ENCODE peak calls at places on chromosome 7, in six cellular contexts. C is tibial nerve, J is NB4, Z is stomach, H is IMR-90, I is H54. T is an unnamed sample.

GRCh38 chr7:22039696-22040095 is 94.0 kb upstream of the CDCA7L start:
- DNase-seq in H (no peak), I (no peak), C (no peak), Z (no peak), J (no peak), T (no peak)

GRCh38 chr7:45225560-45226335 is 68.2 kb downstream of the RAMP3 start:
- DNase-seq in J (no peak), Z (no peak), C (no peak), H (no peak), I (no peak), T (no peak)

GRCh38 chr7:27169658-27170493 is 4.2 kb downstream of the HOXA10 start:
- DNase-seq in J (no peak), Z (no peak), H (no peak), I (no peak), C (peak; percentile 13), T (no peak)

GRCh38 chr7:23434147-23434676 is 36.1 kb downstream of the IGF2BP3 start:
- DNase-seq in J (no peak), I (no peak), H (no peak), Z (no peak), C (no peak), T (no peak)

GRCh38 chr7:150337659-150338081 is 3.8 kb downstream of the RARRES2 start:
- DNase-seq in C (no peak), I (no peak), H (no peak), Z (no peak), J (no peak), T (no peak)

GRCh38 chr7:130493275-130493868 is 1.5 kb downstream of the MEST start:
- DNase-seq in J (no peak), H (peak; percentile 43), I (peak; percentile 44), Z (no peak), C (no peak), T (no peak)

GRCh38 chr7:46571996-46572395 is 650.9 kb upstream of the IGFBP3 start:
- DNase-seq in Z (no peak), J (no peak), I (no peak), H (no peak), C (no peak), T (no peak)

GRCh38 chr7:96887426-96887825 is 117.9 kb upstream of the DLX6 start:
- DNase-seq in I (no peak), J (no peak), Z (no peak), H (no peak), C (no peak), T (no peak)

GRCh38 chr7:27176962-27177794 is 3.1 kb upstream of the HOXA10 start:
- DNase-seq in Z (no peak), C (peak; percentile 12), J (no peak), I (no peak), H (no peak), T (no peak)

GRCh38 chr7:42734568-42734967 is 177.3 kb downstream of the C7orf25 start:
- DNase-seq in I (no peak), J (no peak), C (no peak), H (peak; percentile 1), Z (no peak), T (no peak)

GRCh38 chr7:8260871-8261707 is 878 bp downstream of the ICA1 start:
- DNase-seq in J (peak; percentile 32), Z (peak; percentile 67), H (no peak), C (no peak), I (peak; percentile 35), T (peak; percentile 11)

GRCh38 chr7:143419880-143420279 is 11.2 kb upstream of the EPHA1 start:
- DNase-seq in H (no peak), I (no peak), J (no peak), C (no peak), Z (no peak), T (no peak)

GRCh38 chr7:93779115-93779514 is 111.4 kb downstream of the TFPI2 start:
- DNase-seq in C (no peak), J (no peak), Z (no peak), H (no peak), I (no peak), T (no peak)

GRCh38 chr7:46393142-46393541 is 472.1 kb upstream of the IGFBP3 start:
- DNase-seq in J (no peak), H (peak; percentile 23), I (no peak), Z (no peak), C (no peak), T (no peak)

GRCh38 chr7:155210386-155210785 is 87.3 kb upstream of the INSIG1 start:
- DNase-seq in Z (no peak), J (no peak), C (no peak), H (no peak), I (no peak), T (no peak)

GRCh38 chr7:130845581-130846085 is 111.6 kb upstream of the KLF14 start:
- DNase-seq in H (peak; percentile 89), J (no peak), I (peak; percentile 50), Z (no peak), C (no peak), T (no peak)

GRCh38 chr7:42237891-42238531 is 1.0 kb upstream of the GLI3 start:
- DNase-seq in Z (no peak), C (peak; percentile 63), I (peak; percentile 80), J (peak; percentile 18), H (peak; percentile 51), T (no peak)

GRCh38 chr7:38330861-38331709 is 57.6 kb upstream of the TARP start:
- DNase-seq in C (no peak), Z (no peak), I (no peak), J (peak; percentile 87), H (no peak), T (no peak)

GRCh38 chr7:73865738-73866445 is 4.9 kb downstream of the TMEM270 start:
- DNase-seq in I (no peak), Z (peak; percentile 41), C (no peak), J (peak; percentile 72), H (peak; percentile 63), T (peak; percentile 55)

GRCh38 chr7:64876792-64877713 is 26.0 kb upstream of the ZNF273 start:
- DNase-seq in J (peak; percentile 40), Z (peak; percentile 44), H (no peak), I (no peak), C (no peak), T (no peak)

GRCh38 chr7:40526951-40527350 is 392.1 kb downstream of the SUGCT start:
- DNase-seq in C (no peak), J (no peak), I (no peak), H (no peak), Z (no peak), T (no peak)

GRCh38 chr7:31919678-31920369 is 150.4 kb downstream of the PDE1C start:
- DNase-seq in I (no peak), Z (no peak), C (no peak), J (no peak), H (no peak), T (no peak)
- TF ChIP-seq POLR2A in I (no peak), Z (no peak), C (no peak), J (no peak), H (no peak), T (no peak)

GRCh38 chr7:90175667-90176066 is 21.4 kb downstream of the STEAP1 start:
- DNase-seq in J (no peak), I (no peak), Z (no peak), H (no peak), C (no peak), T (no peak)

GRCh38 chr7:90172624-90173023 is 18.4 kb downstream of the STEAP1 start:
- DNase-seq in H (no peak), Z (no peak), J (no peak), I (no peak), C (no peak), T (no peak)

GRCh38 chr7:90172121-90172520 is 17.9 kb downstream of the STEAP1 start:
- DNase-seq in I (no peak), J (no peak), Z (no peak), C (no peak), H (no peak), T (no peak)

GRCh38 chr7:90176195-90176594 is 21.9 kb downstream of the STEAP1 start:
- DNase-seq in J (no peak), I (no peak), H (no peak), C (no peak), Z (no peak), T (no peak)

DNA sequence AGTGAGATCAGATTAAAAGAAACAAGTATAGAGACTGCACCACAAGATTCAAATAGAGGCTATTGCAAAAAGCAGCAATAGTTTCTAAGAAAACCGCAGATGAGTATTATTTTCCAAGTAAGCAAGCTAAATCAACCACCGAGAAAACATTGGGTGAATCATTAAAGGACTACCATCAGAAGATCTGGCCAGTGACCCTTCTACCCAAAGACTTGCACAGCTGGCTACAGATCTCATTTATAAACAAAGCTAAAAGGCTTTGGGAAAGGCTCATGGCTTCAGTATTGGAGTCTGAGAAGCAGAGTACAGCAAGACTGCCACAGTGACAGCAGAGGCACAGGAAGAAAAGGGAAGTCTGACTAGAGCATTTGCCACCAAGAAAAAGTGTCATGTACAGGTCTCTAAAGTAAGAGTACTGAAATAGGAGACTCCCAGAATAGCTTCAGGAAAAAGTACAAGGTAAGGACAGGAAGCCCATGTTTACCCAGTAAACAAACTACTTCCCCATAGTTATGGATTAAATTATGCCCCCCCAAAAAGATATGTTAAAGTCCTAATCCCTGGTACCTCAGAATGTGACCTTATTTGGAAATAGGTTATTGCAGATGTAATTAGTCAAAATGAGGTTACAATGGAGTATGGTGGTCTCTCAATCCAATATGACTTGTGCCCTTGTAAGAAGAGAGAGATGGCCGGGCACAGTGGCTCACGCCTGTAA is 19.0 kb downstream of the STEAP1 start:
- DNase-seq in H (peak; percentile 50), C (no peak), Z (no peak), J (peak; percentile 13), I (no peak), T (no peak)
- TF ChIP-seq POLR2A in H (no peak), C (no peak), Z (no peak), J (no peak), I (no peak), T (no peak)

DNA sequence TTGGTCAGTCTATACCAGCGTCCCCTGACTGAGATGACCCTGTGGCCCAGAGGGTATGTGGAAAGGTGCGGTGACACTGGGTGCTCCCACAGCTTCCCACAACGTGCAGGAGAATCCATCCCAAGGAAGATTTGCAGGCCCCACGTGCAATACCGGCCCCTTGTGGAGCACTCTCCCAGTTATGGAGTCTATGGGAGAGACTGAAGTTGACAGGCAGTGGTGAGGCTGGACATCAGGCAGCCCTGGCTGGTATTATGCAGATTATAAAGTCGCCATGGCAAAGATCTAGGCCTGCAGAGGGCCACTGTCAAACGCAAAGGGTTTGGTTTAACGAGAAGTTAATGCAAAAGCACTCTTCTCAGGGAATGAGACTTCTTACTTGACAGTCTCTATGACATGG is 434.7 kb upstream of the C7orf33 start:
- DNase-seq in C (no peak), H (no peak), J (no peak), Z (no peak), I (no peak), T (no peak)
- TF ChIP-seq POLR2A in C (no peak), H (no peak), J (no peak), Z (no peak), I (no peak), T (no peak)

DNA sequence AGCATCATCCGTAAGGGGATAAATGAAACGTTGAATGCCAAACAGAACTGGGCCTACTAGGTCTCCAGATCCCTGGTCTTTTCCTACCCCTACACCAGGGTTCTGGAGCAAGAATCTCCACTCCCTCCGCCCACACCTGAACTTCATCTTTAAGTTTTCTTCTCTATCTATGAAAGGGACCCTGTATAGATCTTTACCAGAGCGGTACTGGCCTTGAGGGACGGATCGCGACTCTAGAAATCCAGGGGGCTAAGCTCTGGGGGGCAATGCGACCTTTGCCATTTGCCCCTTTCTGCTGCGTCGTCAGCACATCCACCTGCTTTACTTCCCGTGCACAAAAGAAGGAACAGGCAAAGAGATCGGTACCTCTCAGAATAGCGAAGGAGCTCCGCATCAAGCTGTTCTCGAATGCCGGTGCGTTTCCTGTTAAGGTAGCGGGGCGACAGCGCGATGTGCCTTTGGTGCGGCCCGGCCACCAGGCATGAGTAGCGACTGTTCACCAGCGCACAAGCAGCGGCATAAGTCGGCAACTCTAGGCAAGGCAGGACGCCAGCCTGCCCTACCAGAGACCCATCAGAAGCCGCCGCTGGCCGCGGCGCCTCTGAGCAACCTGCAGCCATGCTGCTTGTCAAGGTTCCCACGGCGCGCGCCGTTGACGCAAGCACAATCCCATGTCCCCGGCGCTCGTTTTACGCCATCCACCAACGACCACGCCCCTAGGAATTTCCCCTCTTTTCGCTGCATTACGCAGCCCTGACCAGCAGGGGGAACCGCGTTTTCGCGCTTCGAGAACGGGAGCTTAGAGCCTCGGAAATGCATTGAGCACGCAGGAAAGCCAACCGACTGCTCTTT is at the start of gene POLR1F:
- DNase-seq in J (peak; percentile 98), H (peak; percentile 93), Z (peak; percentile 95), I (peak; percentile 87), C (peak; percentile 86), T (peak; percentile 48)
- TF ChIP-seq POLR2A in J (peak; percentile 96), H (peak; percentile 96), Z (peak; percentile 34), I (peak; percentile 97), C (peak; percentile 74), T (peak; percentile 98)

T was measured in GM12891.